ENCODE peak calls at places on chromosome 14, in five cellular contexts. S is cardiac fibroblast, X is nephron progenitor cell, V is stomach, K is A673. O is an unnamed sample.

GRCh38 chr14:75905505-75905904 is 76.3 kb downstream of the TGFB3 start:
- DNase-seq in K (peak; percentile 50), S (peak; percentile 77), X (no peak), V (peak; percentile 58), O (no peak)

GRCh38 chr14:75262641-75263040 is 16.0 kb upstream of the FOS start:
- DNase-seq in X (no peak), K (no peak), S (no peak), V (no peak), O (no peak)

GRCh38 chr14:81829447-81829846 is 295.8 kb upstream of the SEL1L start:
- DNase-seq in K (no peak), V (no peak), X (no peak), S (no peak), O (no peak)

GRCh38 chr14:85519661-85520305 is 10.2 kb upstream of the FLRT2 start:
- DNase-seq in K (peak; percentile 68), V (no peak), S (no peak), X (no peak), O (no peak)

GRCh38 chr14:32259368-32260013 is 56.4 kb upstream of the RNU6-8 start:
- DNase-seq in K (peak; percentile 69), X (no peak), S (peak; percentile 22), V (no peak), O (peak; percentile 47)

GRCh38 chr14:39005044-39005736 is 97.8 kb downstream of the SEC23A start:
- DNase-seq in X (no peak), K (no peak), S (peak; percentile 69), V (peak; percentile 27), O (no peak)

GRCh38 chr14:105069887-105070759 is 4.9 kb upstream of the GPR132 start:
- DNase-seq in S (peak; percentile 42), X (no peak), K (no peak), V (no peak), O (no peak)

GRCh38 chr14:42469637-42470426 is 863.2 kb downstream of the LRFN5 start:
- DNase-seq in X (no peak), V (no peak), S (no peak), K (no peak), O (no peak)

GRCh38 chr14:34711169-34711568 is 3.2 kb downstream of the CFL2 start:
- DNase-seq in X (no peak), K (peak; percentile 63), S (peak; percentile 78), V (no peak), O (peak; percentile 93)

GRCh38 chr14:20613094-20614037 is 22.2 kb upstream of the RNASE12 start:
- DNase-seq in X (peak; percentile 78), K (peak; percentile 99), S (peak; percentile 98), V (peak; percentile 82), O (peak; percentile 100)

GRCh38 chr14:65286443-65286842 is 126.1 kb upstream of the FUT8 start:
- DNase-seq in X (no peak), S (peak; percentile 39), K (peak; percentile 13), V (peak; percentile 24), O (no peak)

GRCh38 chr14:33876274-33876673 is 74.6 kb downstream of the EGLN3 start:
- DNase-seq in V (no peak), S (no peak), X (no peak), K (no peak), O (no peak)

GRCh38 chr14:20489093-20489994 is 16.0 kb upstream of the RNASE10 start:
- DNase-seq in V (no peak), S (peak; percentile 42), X (peak; percentile 5), K (no peak), O (no peak)

GRCh38 chr14:103067231-103067954 is 10.0 kb upstream of the CDC42BPB start:
- DNase-seq in K (no peak), X (no peak), V (no peak), S (peak; percentile 72), O (peak; percentile 74)

GRCh38 chr14:25803419-25804018 is 753.6 kb upstream of the STXBP6 start:
- DNase-seq in S (no peak), V (no peak), X (no peak), K (no peak), O (no peak)

GRCh38 chr14:53411110-53411509 is 258.0 kb upstream of the DDHD1 start:
- DNase-seq in K (no peak), X (no peak), V (no peak), S (peak; percentile 15), O (peak; percentile 18)

GRCh38 chr14:24096545-24097181 is 2.6 kb downstream of the PCK2 start:
- DNase-seq in X (no peak), S (no peak), V (no peak), K (no peak), O (no peak)

GRCh38 chr14:104134061-104134965 is 4.1 kb upstream of the KIF26A start:
- DNase-seq in K (peak; percentile 70), V (no peak), X (peak; percentile 14), S (no peak), O (no peak)

GRCh38 chr14:63677891-63678379 is 36.3 kb upstream of the WDR89 start:
- DNase-seq in V (no peak), K (peak; percentile 43), X (no peak), S (peak; percentile 41), O (peak; percentile 96)

GRCh38 chr14:93263416-93263815 is 56.4 kb downstream of the UBR7 start:
- DNase-seq in K (no peak), X (no peak), V (no peak), S (no peak), O (peak; percentile 9)

GRCh38 chr14:96051642-96052540 is 12.7 kb downstream of the C14orf132 start:
- DNase-seq in V (peak; percentile 18), K (no peak), X (no peak), S (no peak), O (no peak)
- TF ChIP-seq CTCF in V (no peak), K (peak; percentile 38), X (no peak), S (no peak), O (peak; percentile 65)

GRCh38 chr14:30330452-30330851 is 228.5 kb upstream of the G2E3 start:
- DNase-seq in X (no peak), S (peak; percentile 19), K (peak; percentile 15), V (no peak), O (no peak)
- TF ChIP-seq CTCF in X (peak; percentile 45), S (peak; percentile 43), K (peak; percentile 50), V (no peak), O (peak; percentile 81)

DNA sequence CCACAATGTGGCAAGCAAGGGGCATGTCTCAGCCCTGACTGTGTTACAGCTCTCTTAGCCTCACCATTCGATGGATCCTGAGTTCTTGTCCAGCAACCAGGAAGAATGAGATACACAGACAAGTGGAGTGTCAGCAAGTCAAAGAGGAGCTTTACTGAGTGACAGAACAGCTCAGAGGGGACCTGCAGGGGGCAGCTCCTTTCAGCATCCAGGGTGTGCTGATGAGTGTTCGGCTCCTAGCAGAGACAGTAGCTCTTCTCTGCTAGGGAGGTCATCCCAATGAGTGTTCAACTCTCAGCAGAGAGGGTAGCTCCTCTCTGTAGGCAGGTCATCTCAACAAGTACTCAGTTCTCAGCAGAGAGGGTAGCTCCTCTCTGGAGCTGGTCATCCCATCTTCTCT is 19.1 kb downstream of the SYNJ2BP start:
- DNase-seq in K (no peak), X (no peak), S (no peak), V (no peak), O (no peak)
- TF ChIP-seq CTCF in K (no peak), X (no peak), S (no peak), V (no peak), O (no peak)

GRCh38 chr14:80586116-80586515 is 355.4 kb downstream of the CEP128 start:
- DNase-seq in V (no peak), K (no peak), X (no peak), S (no peak), O (no peak)
- TF ChIP-seq CTCF in V (no peak), K (no peak), X (no peak), S (no peak), O (no peak)

GRCh38 chr14:100715332-100715731 is 11.4 kb upstream of the DLK1 start:
- DNase-seq in V (no peak), X (no peak), K (no peak), S (no peak), O (no peak)

GRCh38 chr14:100714205-100714781 is 12.4 kb upstream of the DLK1 start:
- DNase-seq in S (no peak), X (no peak), K (no peak), V (no peak), O (no peak)

GRCh38 chr14:100717371-100717770 is 9.3 kb upstream of the DLK1 start:
- DNase-seq in K (no peak), V (no peak), S (no peak), X (no peak), O (no peak)

GRCh38 chr14:100713720-100714119 is 13.0 kb upstream of the DLK1 start:
- DNase-seq in X (no peak), V (no peak), S (no peak), K (no peak), O (no peak)

DNA sequence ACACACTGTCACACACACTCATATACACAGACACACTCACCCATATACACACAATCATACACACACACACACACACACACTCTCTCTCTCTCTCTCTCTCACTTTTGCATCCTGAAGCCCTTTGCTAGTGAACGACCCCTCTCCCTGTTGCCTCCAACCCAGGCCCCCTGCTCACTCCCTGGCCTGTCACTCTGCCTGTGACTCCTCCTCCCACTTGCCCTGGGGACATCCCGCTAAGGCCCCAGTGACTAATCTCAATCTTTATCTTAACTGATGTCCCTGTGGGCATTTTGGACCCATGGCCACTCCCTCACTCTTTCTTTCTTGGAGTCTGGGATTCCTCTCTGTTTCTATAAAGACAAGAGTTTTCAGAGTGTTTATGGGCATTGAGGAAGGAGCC is 10.9 kb upstream of the DLK1 start:
- DNase-seq in S (no peak), X (no peak), V (no peak), K (no peak), O (no peak)
- TF ChIP-seq CTCF in S (no peak), X (no peak), V (no peak), K (no peak), O (no peak)

O was measured in HFFc6.